ENCODE peak calls at places on chromosome 6, in four cellular contexts. O is SK-N-SH, V is GM12878, W is WTC11. E is an unnamed sample.

GRCh38 chr6:149861603-149862423 is 2.3 kb downstream of the LRP11 start:
- DNase-seq in W (no peak), O (no peak), V (no peak), E (no peak)

GRCh38 chr6:13710552-13711383 is 867 bp downstream of the RANBP9 start:
- DNase-seq in O (peak), V (no peak), W (peak), E (peak)

GRCh38 chr6:11869656-11870340 is 91.2 kb upstream of the ADTRP start:
- DNase-seq in V (no peak), O (no peak), W (no peak), E (no peak)

GRCh38 chr6:19999319-20000191 is 162.4 kb downstream of the ID4 start:
- DNase-seq in O (no peak), W (no peak), V (peak), E (peak)

GRCh38 chr6:152529364-152529763 is 107.8 kb downstream of the SYNE1 start:
- DNase-seq in W (no peak), V (no peak), O (no peak), E (no peak)

GRCh38 chr6:41462980-41463930 is 82.9 kb upstream of the FOXP4 start:
- DNase-seq in W (no peak), V (no peak), O (peak), E (peak)

GRCh38 chr6:21050930-21051329 is 516.7 kb downstream of the CDKAL1 start:
- DNase-seq in O (no peak), V (no peak), W (no peak), E (no peak)

GRCh38 chr6:41342241-41342640 is 6.8 kb downstream of the NCR2 start:
- DNase-seq in O (no peak), V (no peak), W (no peak), E (no peak)

GRCh38 chr6:12152023-12152960 is 137.9 kb upstream of the EDN1 start:
- DNase-seq in V (no peak), O (no peak), W (no peak), E (no peak)

GRCh38 chr6:25713802-25714201 is 40.7 kb upstream of the SLC17A4 start:
- DNase-seq in O (peak), V (no peak), W (no peak), E (no peak)

GRCh38 chr6:41687501-41688175 is 47.8 kb downstream of the TFEB start:
- DNase-seq in O (no peak), W (peak), V (no peak), E (no peak)

GRCh38 chr6:138030872-138031271 is 76.3 kb downstream of the PERP start:
- DNase-seq in V (no peak), W (no peak), O (no peak), E (no peak)

GRCh38 chr6:153084393-153084792 is 46.7 kb downstream of the RGS17 start:
- DNase-seq in W (no peak), V (no peak), O (no peak), E (no peak)

GRCh38 chr6:90695316-90695715 is 108.4 kb upstream of the MAP3K7 start:
- DNase-seq in O (no peak), W (no peak), V (no peak), E (no peak)

GRCh38 chr6:147406783-147407182 is 101.7 kb upstream of the SAMD5 start:
- DNase-seq in W (no peak), O (no peak), V (no peak), E (no peak)

GRCh38 chr6:137871299-137871698 is 4.2 kb downstream of the TNFAIP3 start:
- DNase-seq in O (no peak), V (no peak), W (no peak), E (no peak)

GRCh38 chr6:151012321-151013294 is 147.1 kb downstream of the MTHFD1L start:
- DNase-seq in O (no peak), V (no peak), W (no peak), E (no peak)

GRCh38 chr6:33147807-33148666 is 44.2 kb downstream of the COL11A2 start:
- DNase-seq in V (no peak), W (no peak), O (peak), E (peak)

GRCh38 chr6:56444855-56445254 is 197.5 kb upstream of the COL21A1 start:
- DNase-seq in W (no peak), O (no peak), V (no peak), E (no peak)

DNA sequence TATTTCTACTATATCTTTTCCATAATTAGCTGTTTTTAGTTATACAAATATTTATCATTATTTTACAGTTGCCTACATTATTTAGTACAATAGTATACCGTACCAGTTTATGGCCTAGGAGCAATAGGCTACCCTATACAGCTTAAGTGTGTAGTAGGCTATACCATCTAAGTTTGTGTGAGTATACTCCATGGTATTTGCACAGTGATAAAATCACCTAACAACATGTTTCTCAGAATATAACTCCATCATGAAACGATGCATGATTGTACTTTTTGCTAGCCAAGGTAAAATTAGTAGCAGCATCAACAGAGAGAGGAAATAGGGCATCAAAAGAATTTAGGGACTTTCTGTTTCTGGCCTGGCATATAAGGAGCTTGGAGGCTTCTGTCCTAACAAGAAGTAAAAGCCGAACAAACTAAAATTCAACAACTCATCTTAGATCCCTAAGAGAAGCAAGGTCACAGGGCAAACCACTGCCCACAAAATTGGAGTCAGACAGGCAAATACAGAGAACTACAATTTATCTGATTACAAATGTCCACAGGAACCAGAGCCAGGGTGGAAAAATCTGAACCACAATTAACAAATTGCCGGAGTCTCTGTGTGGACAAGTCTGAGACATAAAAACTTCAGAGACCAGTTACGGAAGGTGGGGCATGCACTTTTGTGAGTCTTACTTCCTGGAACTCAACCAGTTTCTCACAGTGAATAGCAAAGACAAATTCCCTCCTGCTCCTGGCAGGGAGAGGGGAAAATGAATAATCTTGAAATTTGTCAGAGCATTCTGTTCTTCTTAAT is 671.4 kb downstream of the RFPL4B start:
- DNase-seq in O (no peak), W (no peak), V (no peak), E (no peak)
- TF ChIP-seq USF1 in O (no peak), W (no peak), V (no peak), E (no peak)

GRCh38 chr6:34159844-34160243 is 14.0 kb upstream of the GRM4 start:
- DNase-seq in W (no peak), V (no peak), O (no peak), E (no peak)
- TF ChIP-seq USF1 in W (no peak), V (no peak), O (no peak), E (no peak)

GRCh38 chr6:36609582-36609981 is 15.4 kb downstream of the SRSF3 start:
- DNase-seq in W (peak), O (no peak), V (no peak), E (no peak)
- TF ChIP-seq USF1 in W (no peak), O (no peak), V (no peak), E (no peak)

GRCh38 chr6:54516331-54516730 is 208.1 kb downstream of the TINAG start:
- DNase-seq in O (no peak), V (no peak), W (no peak), E (no peak)
- TF ChIP-seq USF1 in O (no peak), V (no peak), W (no peak), E (no peak)

GRCh38 chr6:1379026-1379809 is 10.2 kb upstream of the FOXF2 start:
- DNase-seq in V (no peak), W (no peak), O (no peak), E (no peak)

GRCh38 chr6:1379810-1380198 is 9.6 kb upstream of the FOXF2 start:
- DNase-seq in W (no peak), O (no peak), V (no peak), E (no peak)

GRCh38 chr6:1377526-1378223 is 11.7 kb upstream of the FOXF2 start:
- DNase-seq in W (no peak), V (no peak), O (no peak), E (no peak)

GRCh38 chr6:1376653-1377052 is 12.7 kb upstream of the FOXF2 start:
- DNase-seq in W (no peak), V (no peak), O (no peak), E (no peak)

GRCh38 chr6:1378224-1379025 is 11.0 kb upstream of the FOXF2 start:
- DNase-seq in O (no peak), V (no peak), W (peak), E (no peak)
- TF ChIP-seq USF1 in O (no peak), V (no peak), W (no peak), E (no peak)

GRCh38 chr6:95648636-95649035 is 71.3 kb downstream of the MANEA start:
- DNase-seq in V (no peak), W (peak), O (no peak), E (no peak)
- TF ChIP-seq USF1 in V (no peak), W (no peak), O (no peak), E (no peak)

GRCh38 chr6:3515669-3516068 is 58.8 kb upstream of the SLC22A23 start:
- DNase-seq in O (no peak), W (no peak), V (no peak), E (no peak)

GRCh38 chr6:3520541-3521220 is 63.8 kb upstream of the SLC22A23 start:
- DNase-seq in V (no peak), W (no peak), O (no peak), E (no peak)

GRCh38 chr6:3518356-3518841 is 61.5 kb upstream of the SLC22A23 start:
- DNase-seq in W (no peak), O (no peak), V (no peak), E (no peak)

GRCh38 chr6:3516094-3516493 is 59.2 kb upstream of the SLC22A23 start:
- DNase-seq in O (no peak), W (no peak), V (no peak), E (no peak)

DNA sequence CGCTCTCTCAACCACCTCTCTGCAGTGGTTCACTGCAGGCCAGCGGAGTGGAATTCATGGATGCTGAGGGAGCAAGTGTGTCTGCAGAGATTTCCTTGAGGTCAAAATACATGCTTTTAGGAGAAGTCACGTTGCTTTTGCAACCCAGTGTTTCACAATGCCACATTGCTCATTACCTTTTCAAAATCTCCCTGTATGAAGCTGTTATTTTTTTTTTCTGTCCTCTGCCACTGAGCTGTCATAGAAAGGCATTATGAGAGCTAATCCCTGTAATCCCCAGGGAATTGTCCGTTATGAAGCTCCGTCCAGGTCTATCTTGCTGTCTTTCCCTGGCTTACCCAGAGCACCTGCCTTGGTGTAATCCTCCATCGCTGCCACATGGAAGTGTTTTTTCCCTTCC is 60.5 kb upstream of the SLC22A23 start:
- DNase-seq in W (no peak), V (no peak), O (no peak), E (no peak)
- TF ChIP-seq USF1 in W (no peak), V (no peak), O (no peak), E (no peak)

GRCh38 chr6:23503173-23503572 is 622.8 kb upstream of the NRSN1 start:
- DNase-seq in V (no peak), W (no peak), O (no peak), E (no peak)

GRCh38 chr6:23499549-23499948 is 626.5 kb upstream of the NRSN1 start:
- DNase-seq in O (no peak), W (no peak), V (no peak), E (no peak)

GRCh38 chr6:23494367-23494766 is 631.6 kb upstream of the NRSN1 start:
- DNase-seq in O (no peak), W (no peak), V (no peak), E (no peak)

GRCh38 chr6:23498013-23498412 is 628.0 kb upstream of the NRSN1 start:
- DNase-seq in O (no peak), W (no peak), V (no peak), E (no peak)
- TF ChIP-seq USF1 in O (no peak), W (no peak), V (no peak), E (no peak)

GRCh38 chr6:24255676-24256075 is 102.2 kb downstream of the DCDC2 start:
- DNase-seq in W (no peak), O (no peak), V (peak), E (no peak)
- TF ChIP-seq USF1 in W (no peak), O (no peak), V (no peak), E (no peak)